ENCODE peak calls at places on chromosomes 5 and 9, in eight cellular contexts. One of them, this sample, is unnamed.

GRCh38 chr9:125462766-125463384 is 201.2 kb downstream of the GAPVD1 start:
- DNase-seq in cardiac muscle cell: no peak
- DNase-seq in coronary artery: no peak
- DNase-seq in pancreas: no peak
- DNase-seq in CD4-positive, alpha-beta T cell: no peak
- DNase-seq in ovary: no peak
- DNase-seq in upper lobe of right lung: no peak
- DNase-seq in HCT116: no peak
- DNase-seq in this sample: no peak

GRCh38 chr9:2362170-2362569 is 259.4 kb upstream of the VLDLR start:
- DNase-seq in cardiac muscle cell: no peak
- DNase-seq in coronary artery: no peak
- DNase-seq in pancreas: no peak
- DNase-seq in CD4-positive, alpha-beta T cell: no peak
- DNase-seq in ovary: no peak
- DNase-seq in upper lobe of right lung: no peak
- DNase-seq in HCT116: no peak
- DNase-seq in this sample: no peak

GRCh38 chr5:143041461-143041860 is 271.3 kb downstream of the ARHGAP26 start:
- DNase-seq in cardiac muscle cell: no peak
- DNase-seq in coronary artery: no peak
- DNase-seq in pancreas: no peak
- DNase-seq in CD4-positive, alpha-beta T cell: no peak
- DNase-seq in ovary: no peak
- DNase-seq in upper lobe of right lung: no peak
- DNase-seq in HCT116: no peak
- DNase-seq in this sample: no peak

GRCh38 chr9:99632349-99633038 is 189.2 kb upstream of the NR4A3 start:
- DNase-seq in cardiac muscle cell: no peak
- DNase-seq in coronary artery: no peak
- DNase-seq in pancreas: no peak
- DNase-seq in CD4-positive, alpha-beta T cell: no peak
- DNase-seq in ovary: no peak
- DNase-seq in upper lobe of right lung: no peak
- DNase-seq in HCT116: no peak
- DNase-seq in this sample: no peak

GRCh38 chr5:149317281-149318048 is 27.8 kb upstream of the GRPEL2 start:
- DNase-seq in cardiac muscle cell: peak; percentile 75
- DNase-seq in coronary artery: no peak
- DNase-seq in pancreas: no peak
- DNase-seq in CD4-positive, alpha-beta T cell: peak; percentile 24
- DNase-seq in ovary: no peak
- DNase-seq in upper lobe of right lung: no peak
- DNase-seq in HCT116: peak; percentile 23
- DNase-seq in this sample: no peak

GRCh38 chr9:121744687-121745395 is 93.4 kb downstream of the DAB2IP start:
- DNase-seq in cardiac muscle cell: no peak
- DNase-seq in coronary artery: no peak
- DNase-seq in pancreas: no peak
- DNase-seq in CD4-positive, alpha-beta T cell: no peak
- DNase-seq in ovary: peak; percentile 39
- DNase-seq in upper lobe of right lung: no peak
- DNase-seq in HCT116: no peak
- DNase-seq in this sample: no peak

GRCh38 chr5:113024298-113024697 is 47.7 kb downstream of the DCP2 start:
- DNase-seq in cardiac muscle cell: no peak
- DNase-seq in coronary artery: no peak
- DNase-seq in pancreas: no peak
- DNase-seq in CD4-positive, alpha-beta T cell: no peak
- DNase-seq in ovary: no peak
- DNase-seq in upper lobe of right lung: no peak
- DNase-seq in HCT116: no peak
- DNase-seq in this sample: no peak

GRCh38 chr5:175107028-175107588 is 336.9 kb downstream of the DRD1 start:
- DNase-seq in cardiac muscle cell: no peak
- DNase-seq in coronary artery: no peak
- DNase-seq in pancreas: no peak
- DNase-seq in CD4-positive, alpha-beta T cell: no peak
- DNase-seq in ovary: no peak
- DNase-seq in upper lobe of right lung: no peak
- DNase-seq in HCT116: no peak
- DNase-seq in this sample: no peak

GRCh38 chr5:1529498-1529897 is 5.7 kb upstream of the LPCAT1 start:
- DNase-seq in cardiac muscle cell: no peak
- DNase-seq in coronary artery: no peak
- DNase-seq in pancreas: no peak
- DNase-seq in CD4-positive, alpha-beta T cell: no peak
- DNase-seq in ovary: no peak
- DNase-seq in upper lobe of right lung: no peak
- DNase-seq in HCT116: no peak
- DNase-seq in this sample: no peak

GRCh38 chr9:110050925-110051355 is 157.0 kb downstream of the C9orf152 start:
- DNase-seq in cardiac muscle cell: peak; percentile 84
- DNase-seq in coronary artery: no peak
- DNase-seq in pancreas: no peak
- DNase-seq in CD4-positive, alpha-beta T cell: no peak
- DNase-seq in ovary: no peak
- DNase-seq in upper lobe of right lung: no peak
- DNase-seq in HCT116: peak; percentile 48
- DNase-seq in this sample: no peak

GRCh38 chr5:106875591-106876297 is 795.0 kb downstream of the EFNA5 start:
- DNase-seq in cardiac muscle cell: peak; percentile 8
- DNase-seq in coronary artery: no peak
- DNase-seq in pancreas: peak; percentile 55
- DNase-seq in CD4-positive, alpha-beta T cell: no peak
- DNase-seq in ovary: no peak
- DNase-seq in upper lobe of right lung: no peak
- DNase-seq in HCT116: peak; percentile 35
- DNase-seq in this sample: no peak

GRCh38 chr5:172106511-172107356 is 81.3 kb downstream of the STK10 start:
- DNase-seq in cardiac muscle cell: peak; percentile 42
- DNase-seq in coronary artery: no peak
- DNase-seq in pancreas: peak; percentile 88
- DNase-seq in CD4-positive, alpha-beta T cell: peak; percentile 65
- DNase-seq in ovary: peak; percentile 83
- DNase-seq in upper lobe of right lung: peak; percentile 75
- DNase-seq in HCT116: no peak
- DNase-seq in this sample: peak; percentile 39

GRCh38 chr5:172109749-172110148 is 78.3 kb downstream of the STK10 start:
- DNase-seq in cardiac muscle cell: no peak
- DNase-seq in coronary artery: no peak
- DNase-seq in pancreas: no peak
- DNase-seq in CD4-positive, alpha-beta T cell: no peak
- DNase-seq in ovary: no peak
- DNase-seq in upper lobe of right lung: no peak
- DNase-seq in HCT116: no peak
- DNase-seq in this sample: no peak

GRCh38 chr5:172104801-172105701 is 83.0 kb downstream of the STK10 start:
- DNase-seq in cardiac muscle cell: no peak
- DNase-seq in coronary artery: no peak
- DNase-seq in pancreas: no peak
- DNase-seq in CD4-positive, alpha-beta T cell: no peak
- DNase-seq in ovary: no peak
- DNase-seq in upper lobe of right lung: no peak
- DNase-seq in HCT116: no peak
- DNase-seq in this sample: no peak

GRCh38 chr5:172105811-172106210 is 82.2 kb downstream of the STK10 start:
- DNase-seq in cardiac muscle cell: no peak
- DNase-seq in coronary artery: no peak
- DNase-seq in pancreas: no peak
- DNase-seq in CD4-positive, alpha-beta T cell: no peak
- DNase-seq in ovary: no peak
- DNase-seq in upper lobe of right lung: no peak
- DNase-seq in HCT116: no peak
- DNase-seq in this sample: no peak

DNA sequence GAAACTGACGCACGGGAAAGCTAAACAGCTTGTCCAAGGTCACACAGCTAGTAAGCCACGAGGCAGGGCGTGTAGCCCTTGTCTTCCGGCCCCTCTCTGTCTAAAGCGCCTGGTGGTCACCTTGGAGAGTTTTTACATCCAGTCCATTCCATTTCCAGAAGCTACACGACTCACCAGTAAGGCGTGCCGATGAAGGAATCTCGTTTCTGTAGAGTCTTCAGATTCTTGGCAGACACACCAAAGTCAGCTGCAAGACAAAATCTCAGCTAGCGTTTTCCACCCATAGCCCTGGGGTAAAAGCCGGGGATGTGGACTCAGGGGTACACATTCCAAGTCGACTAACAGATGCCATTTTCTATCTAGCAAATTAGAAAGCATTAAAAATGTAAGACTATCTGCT is 80.4 kb downstream of the STK10 start:
- DNase-seq in cardiac muscle cell: peak; percentile 86
- DNase-seq in coronary artery: no peak
- DNase-seq in pancreas: peak; percentile 2
- DNase-seq in CD4-positive, alpha-beta T cell: no peak
- DNase-seq in ovary: no peak
- DNase-seq in upper lobe of right lung: no peak
- DNase-seq in HCT116: no peak
- DNase-seq in this sample: no peak
- TF ChIP-seq CTCF in cardiac muscle cell: no peak
- TF ChIP-seq CTCF in coronary artery: no peak
- TF ChIP-seq CTCF in pancreas: no peak
- TF ChIP-seq CTCF in CD4-positive, alpha-beta T cell: no peak
- TF ChIP-seq CTCF in ovary: no peak
- TF ChIP-seq CTCF in upper lobe of right lung: no peak
- TF ChIP-seq CTCF in HCT116: no peak
- TF ChIP-seq CTCF in this sample: no peak

GRCh38 chr9:127829205-127829935 is 25.1 kb downstream of the ENG start:
- DNase-seq in cardiac muscle cell: no peak
- DNase-seq in coronary artery: no peak
- DNase-seq in pancreas: no peak
- DNase-seq in CD4-positive, alpha-beta T cell: no peak
- DNase-seq in ovary: no peak
- DNase-seq in upper lobe of right lung: no peak
- DNase-seq in HCT116: no peak
- DNase-seq in this sample: no peak

GRCh38 chr9:127826253-127826913 is 23.7 kb downstream of the FPGS start:
- DNase-seq in cardiac muscle cell: no peak
- DNase-seq in coronary artery: no peak
- DNase-seq in pancreas: no peak
- DNase-seq in CD4-positive, alpha-beta T cell: no peak
- DNase-seq in ovary: peak; percentile 83
- DNase-seq in upper lobe of right lung: no peak
- DNase-seq in HCT116: no peak
- DNase-seq in this sample: no peak

GRCh38 chr9:127832248-127832647 is 22.2 kb downstream of the ENG start:
- DNase-seq in cardiac muscle cell: no peak
- DNase-seq in coronary artery: no peak
- DNase-seq in pancreas: no peak
- DNase-seq in CD4-positive, alpha-beta T cell: no peak
- DNase-seq in ovary: no peak
- DNase-seq in upper lobe of right lung: no peak
- DNase-seq in HCT116: no peak
- DNase-seq in this sample: no peak

GRCh38 chr9:127825319-127826051 is 22.8 kb downstream of the FPGS start:
- DNase-seq in cardiac muscle cell: no peak
- DNase-seq in coronary artery: no peak
- DNase-seq in pancreas: peak; percentile 88
- DNase-seq in CD4-positive, alpha-beta T cell: no peak
- DNase-seq in ovary: peak; percentile 74
- DNase-seq in upper lobe of right lung: peak; percentile 78
- DNase-seq in HCT116: no peak
- DNase-seq in this sample: peak; percentile 41

DNA sequence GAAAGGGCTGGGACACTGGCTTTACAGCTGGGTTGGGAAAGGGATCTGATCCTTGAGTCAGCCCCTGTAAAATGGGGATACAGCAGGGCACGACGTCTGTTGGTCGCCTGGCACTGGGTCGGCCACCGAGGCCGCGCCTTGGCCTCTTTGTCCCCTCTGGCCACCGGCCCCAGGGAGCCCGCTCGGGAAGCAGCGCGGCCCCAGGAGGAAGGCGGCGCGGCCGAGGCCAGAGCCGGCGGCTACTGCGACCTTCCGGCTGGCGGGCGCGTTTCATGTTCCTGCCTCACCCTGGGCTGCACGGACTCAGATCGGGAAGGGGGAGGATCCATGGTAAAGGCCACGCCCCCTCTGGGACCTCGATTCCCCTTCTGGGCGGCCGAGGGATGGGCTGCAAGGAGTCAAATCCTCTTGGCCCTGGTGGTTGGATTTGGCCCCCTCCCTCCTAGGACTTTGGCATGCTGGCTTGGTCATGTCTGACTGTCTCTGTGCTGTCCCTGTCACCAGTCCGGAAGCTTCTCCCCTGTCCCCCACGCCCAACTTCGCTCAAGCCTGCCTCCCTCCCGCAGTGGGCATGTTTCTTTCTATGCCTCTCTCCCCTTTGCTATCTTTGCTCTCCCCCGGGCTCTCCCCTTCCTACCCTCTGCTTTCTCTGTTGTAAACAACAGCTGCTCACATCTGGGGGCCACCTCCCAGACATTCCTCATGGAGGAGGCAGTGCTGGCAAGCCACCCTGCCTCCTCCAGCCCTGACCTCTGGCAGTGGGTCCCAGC is 25.8 kb downstream of the FPGS start:
- DNase-seq in cardiac muscle cell: peak; percentile 86
- DNase-seq in coronary artery: peak; percentile 95
- DNase-seq in pancreas: peak; percentile 85
- DNase-seq in CD4-positive, alpha-beta T cell: no peak
- DNase-seq in ovary: peak; percentile 96
- DNase-seq in upper lobe of right lung: peak; percentile 87
- DNase-seq in HCT116: peak; percentile 41
- DNase-seq in this sample: peak; percentile 53
- TF ChIP-seq CTCF in cardiac muscle cell: no peak
- TF ChIP-seq CTCF in coronary artery: no peak
- TF ChIP-seq CTCF in pancreas: no peak
- TF ChIP-seq CTCF in CD4-positive, alpha-beta T cell: no peak
- TF ChIP-seq CTCF in ovary: no peak
- TF ChIP-seq CTCF in upper lobe of right lung: peak; percentile 24
- TF ChIP-seq CTCF in HCT116: no peak
- TF ChIP-seq CTCF in this sample: no peak

GRCh38 chr5:114678778-114679177 is 316.9 kb downstream of the KCNN2 start:
- DNase-seq in cardiac muscle cell: no peak
- DNase-seq in coronary artery: no peak
- DNase-seq in pancreas: no peak
- DNase-seq in CD4-positive, alpha-beta T cell: no peak
- DNase-seq in ovary: no peak
- DNase-seq in upper lobe of right lung: no peak
- DNase-seq in HCT116: no peak
- DNase-seq in this sample: no peak
- TF ChIP-seq CTCF in cardiac muscle cell: no peak
- TF ChIP-seq CTCF in coronary artery: no peak
- TF ChIP-seq CTCF in pancreas: no peak
- TF ChIP-seq CTCF in CD4-positive, alpha-beta T cell: no peak
- TF ChIP-seq CTCF in ovary: no peak
- TF ChIP-seq CTCF in upper lobe of right lung: no peak
- TF ChIP-seq CTCF in HCT116: no peak
- TF ChIP-seq CTCF in this sample: no peak

DNA sequence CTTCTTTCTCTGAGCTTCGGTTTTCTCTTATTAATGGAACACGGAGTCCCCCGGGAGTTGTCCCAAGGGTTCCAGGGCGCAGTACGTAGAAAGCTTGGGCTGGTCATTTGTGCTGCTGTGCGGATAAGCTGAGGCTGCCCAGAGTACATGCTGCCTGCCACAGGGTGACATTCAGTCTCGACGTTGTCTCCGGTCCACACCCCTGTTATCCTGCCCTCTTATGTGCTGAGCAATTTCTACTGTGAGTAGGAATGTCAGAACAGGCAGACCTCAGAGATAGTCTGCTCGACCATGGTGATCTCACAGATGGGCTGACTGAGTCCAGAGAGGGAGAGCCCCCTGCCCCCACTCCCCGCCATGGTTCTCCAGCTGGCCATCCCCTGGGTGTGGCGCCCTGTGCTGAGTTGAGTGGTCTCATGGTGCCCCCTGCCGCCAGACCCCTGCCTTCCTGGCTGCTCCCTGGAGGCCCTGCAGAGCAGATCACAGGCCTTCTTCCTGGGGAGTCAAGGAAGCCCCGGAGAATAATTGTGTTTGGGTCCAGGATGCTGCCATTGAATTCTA is 124.0 kb downstream of the RGS3 start:
- DNase-seq in cardiac muscle cell: peak; percentile 61
- DNase-seq in coronary artery: no peak
- DNase-seq in pancreas: peak; percentile 59
- DNase-seq in CD4-positive, alpha-beta T cell: no peak
- DNase-seq in ovary: peak; percentile 76
- DNase-seq in upper lobe of right lung: no peak
- DNase-seq in HCT116: no peak
- DNase-seq in this sample: no peak
- TF ChIP-seq CTCF in cardiac muscle cell: peak; percentile 61
- TF ChIP-seq CTCF in coronary artery: no peak
- TF ChIP-seq CTCF in pancreas: no peak
- TF ChIP-seq CTCF in CD4-positive, alpha-beta T cell: peak; percentile 18
- TF ChIP-seq CTCF in ovary: peak; percentile 75
- TF ChIP-seq CTCF in upper lobe of right lung: peak; percentile 42
- TF ChIP-seq CTCF in HCT116: no peak
- TF ChIP-seq CTCF in this sample: peak; percentile 33

This sample was measured in prostate gland.